ENCODE peak calls at places on chromosomes 3 and 15, in eight cellular contexts. S, V, P, D, Z, R, F and Y are unnamed samples. For H3K4me1, the result is how much of the 10 kb centered on the place peaks cover.

GRCh38 chr3:52483577-52484495 is 11.3 kb upstream of the STAB1 start:
- DNase-seq in S (no peak), V (no peak), P (no peak), D (no peak), Z (no peak), R (no peak), F (peak), Y (no peak)

GRCh38 chr3:24832878-24833277 is 338.2 kb upstream of the THRB start:
- DNase-seq in S (no peak), V (no peak), P (no peak), D (no peak), Z (no peak), R (no peak), F (no peak), Y (no peak)

GRCh38 chr15:57550640-57551039 is 41.1 kb upstream of the MYZAP start:
- DNase-seq in S (no peak), V (no peak), P (no peak), D (no peak), Z (peak), R (peak), F (peak), Y (no peak)

GRCh38 chr3:12400795-12401194 is 83.5 kb upstream of the TSEN2 start:
- DNase-seq in S (no peak), V (no peak), P (no peak), D (no peak), Z (no peak), R (no peak), F (no peak), Y (no peak)

GRCh38 chr3:196737655-196738054 is 2.0 kb upstream of the PAK2 start:
- DNase-seq in S (no peak), V (no peak), P (no peak), D (no peak), Z (no peak), R (no peak), F (no peak), Y (no peak)

GRCh38 chr3:142779591-142779990 is 55.8 kb downstream of the TRPC1 start:
- DNase-seq in S (no peak), V (no peak), P (no peak), D (no peak), Z (no peak), R (no peak), F (no peak), Y (no peak)

GRCh38 chr3:55558316-55558715 is 71.2 kb upstream of the WNT5A start:
- DNase-seq in S (no peak), V (no peak), P (no peak), D (no peak), Z (no peak), R (no peak), F (no peak), Y (no peak)

GRCh38 chr3:193895409-193895808 is 240.5 kb upstream of the HES1 start:
- DNase-seq in S (no peak), V (no peak), P (no peak), D (no peak), Z (no peak), R (no peak), F (no peak), Y (no peak)

GRCh38 chr15:52780172-52780980 is 9.8 kb downstream of the ONECUT1 start:
- DNase-seq in S (no peak), V (peak), P (peak), D (peak), Z (peak), R (peak), F (peak), Y (peak)

GRCh38 chr3:141240290-141241247 is 8.9 kb downstream of the PXYLP1 start:
- DNase-seq in S (no peak), V (no peak), P (no peak), D (no peak), Z (no peak), R (no peak), F (no peak), Y (no peak)

GRCh38 chr3:111538111-111538510 is 3.9 kb upstream of the CD96 start:
- DNase-seq in S (no peak), V (no peak), P (no peak), D (no peak), Z (no peak), R (no peak), F (no peak), Y (no peak)

GRCh38 chr15:62528505-62528904 is 363.4 kb upstream of the C2CD4B start:
- DNase-seq in S (no peak), V (no peak), P (no peak), D (no peak), Z (no peak), R (no peak), F (no peak), Y (no peak)

GRCh38 chr3:121989943-121990342 is 32.1 kb downstream of the ILDR1 start:
- DNase-seq in S (no peak), V (no peak), P (peak), D (no peak), Z (no peak), R (no peak), F (no peak), Y (peak)

GRCh38 chr3:143885803-143886427 is 37.6 kb upstream of the SLC9A9 start:
- DNase-seq in S (no peak), V (peak), P (peak), D (peak), Z (peak), R (peak), F (no peak), Y (peak)

GRCh38 chr15:29799859-29800258 is 22.4 kb downstream of the TJP1 start:
- DNase-seq in S (no peak), V (no peak), P (no peak), D (no peak), Z (no peak), R (no peak), F (no peak), Y (no peak)

GRCh38 chr3:109152326-109152725 is 15.8 kb downstream of the C3orf85 start:
- DNase-seq in S (no peak), V (no peak), P (no peak), D (no peak), Z (no peak), R (no peak), F (no peak), Y (no peak)

GRCh38 chr3:127652246-127652995 is 20.3 kb upstream of the ABTB1 start:
- DNase-seq in S (peak), V (peak), P (peak), D (peak), Z (peak), R (peak), F (peak), Y (peak)

GRCh38 chr3:44890258-44890657 is 15.8 kb downstream of the TGM4 start:
- DNase-seq in S (no peak), V (no peak), P (no peak), D (no peak), Z (no peak), R (no peak), F (no peak), Y (peak)

GRCh38 chr3:73380735-73381532 is 243.8 kb downstream of the PDZRN3 start:
- DNase-seq in S (no peak), V (no peak), P (no peak), D (no peak), Z (no peak), R (no peak), F (no peak), Y (no peak)

GRCh38 chr3:112101946-112102345 is 15.8 kb downstream of the C3orf52 start:
- DNase-seq in S (no peak), V (no peak), P (no peak), D (no peak), Z (no peak), R (no peak), F (no peak), Y (no peak)

GRCh38 chr15:96332854-96333193 is 2.3 kb downstream of the NR2F2 start:
- DNase-seq in S (no peak), V (no peak), P (no peak), D (no peak), Z (no peak), R (no peak), F (no peak), Y (no peak)

GRCh38 chr3:156630081-156630772 is 44.2 kb upstream of the TIPARP start:
- DNase-seq in S (no peak), V (no peak), P (no peak), D (no peak), Z (no peak), R (no peak), F (no peak), Y (peak)

GRCh38 chr15:94843060-94843459 is 611.7 kb downstream of the MCTP2 start:
- DNase-seq in S (no peak), V (no peak), P (no peak), D (no peak), Z (no peak), R (no peak), F (no peak), Y (no peak)

DNA sequence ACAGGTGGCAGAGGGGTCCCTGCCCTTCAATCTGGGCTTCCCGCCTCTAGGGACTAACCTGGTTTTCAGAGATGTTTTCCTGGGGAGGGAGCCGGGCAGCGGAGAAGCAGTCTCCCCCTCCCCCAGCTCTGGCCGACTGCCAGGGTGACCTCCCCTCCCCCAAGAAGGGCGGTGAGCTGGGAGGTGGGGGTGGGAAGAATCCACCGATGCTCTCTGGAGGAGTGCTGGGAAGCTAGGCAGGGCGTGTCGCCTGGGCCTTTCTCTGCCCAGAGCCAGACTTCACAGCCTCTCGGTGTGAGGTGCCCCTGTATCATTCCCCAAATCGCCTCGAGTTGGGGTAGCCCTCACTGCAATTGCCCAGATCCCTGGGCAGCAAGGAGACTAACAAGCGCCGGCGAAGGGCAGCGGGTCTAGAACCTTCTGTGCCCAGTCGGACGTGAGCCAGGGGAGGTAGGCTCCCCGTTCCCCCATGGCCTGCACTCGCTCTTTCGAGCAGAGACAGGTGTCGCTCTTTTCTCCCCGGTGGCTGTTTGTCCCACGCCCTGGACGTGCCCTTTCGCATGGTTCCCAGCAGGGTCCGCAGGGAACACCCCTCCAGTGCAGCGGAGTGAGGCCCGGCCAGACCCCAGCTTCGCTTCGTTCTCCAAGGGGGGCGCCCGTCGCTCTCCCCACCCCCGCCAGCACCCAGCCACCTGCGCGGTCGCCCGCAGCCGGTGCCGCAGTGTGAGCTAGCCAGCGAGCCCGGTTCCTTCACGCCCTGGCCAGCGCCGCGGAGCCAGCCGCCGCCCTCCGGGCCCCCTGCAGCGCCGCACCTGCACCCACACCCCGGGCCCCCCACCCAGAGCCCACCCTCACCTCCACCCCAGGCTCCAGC is 1.1 kb downstream of the RAB6B start:
- DNase-seq in S (no peak), V (peak), P (no peak), D (no peak), Z (peak), R (no peak), F (no peak), Y (peak)
- TF ChIP-seq CTCF in S (no peak), V (no peak), P (no peak), D (no peak), Z (no peak), R (no peak), F (no peak), Y (no peak)

DNA sequence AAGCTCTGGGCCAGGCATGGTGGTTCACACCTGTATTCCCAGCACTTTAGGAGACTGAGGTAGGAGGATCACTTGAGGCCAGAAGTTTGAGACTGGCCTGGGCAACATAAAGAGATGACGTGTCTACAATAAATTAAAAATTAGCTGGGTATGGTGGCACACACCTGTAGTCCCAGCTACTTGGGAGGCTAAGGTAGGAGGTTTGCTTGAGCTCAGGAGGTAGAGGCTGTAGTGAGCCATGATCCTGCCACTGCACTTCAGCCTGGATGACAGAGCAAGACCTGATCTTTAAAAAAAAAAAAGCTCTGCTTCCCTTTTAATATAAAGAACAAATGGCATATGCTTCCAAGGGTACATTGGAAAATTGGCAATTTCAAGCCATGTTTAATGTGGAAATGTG is 46.7 kb downstream of the FNDC3B start:
- DNase-seq in S (no peak), V (no peak), P (no peak), D (no peak), Z (no peak), R (no peak), F (no peak), Y (no peak)
- H3K4me1 ChIP-seq in S (under half), V (under half), P (half or more), D (half or more), Z (half or more), R (under half), F (under half), Y (under half)

GRCh38 chr15:50182233-50183013 is 427 bp downstream of the SLC27A2 start:
- DNase-seq in S (no peak), V (no peak), P (no peak), D (peak), Z (peak), R (peak), F (peak), Y (peak)

GRCh38 chr15:50180578-50180977 is 1.4 kb upstream of the SLC27A2 start:
- DNase-seq in S (no peak), V (no peak), P (no peak), D (no peak), Z (no peak), R (no peak), F (no peak), Y (no peak)

GRCh38 chr15:50183112-50183794 is 1.3 kb downstream of the SLC27A2 start:
- DNase-seq in S (no peak), V (peak), P (no peak), D (no peak), Z (no peak), R (no peak), F (no peak), Y (no peak)

GRCh38 chr15:50181206-50181982 is 602 bp upstream of the SLC27A2 start:
- DNase-seq in S (no peak), V (no peak), P (no peak), D (no peak), Z (no peak), R (no peak), F (no peak), Y (no peak)

GRCh38 chr15:50181983-50182232 is at the start of gene SLC27A2:
- DNase-seq in S (no peak), V (peak), P (peak), D (peak), Z (peak), R (peak), F (peak), Y (peak)
- TF ChIP-seq CTCF in S (no peak), V (peak), P (peak), D (peak), Z (peak), R (peak), F (peak), Y (peak)

GRCh38 chr3:136187868-136188267 is 8.3 kb downstream of the MSL2 start:
- DNase-seq in S (no peak), V (no peak), P (no peak), D (no peak), Z (no peak), R (no peak), F (no peak), Y (no peak)
- H3K4me1 ChIP-seq in S (half or more), V (under half), P (under half), D (under half), Z (half or more), R (under half), F (half or more), Y (under half)

DNA sequence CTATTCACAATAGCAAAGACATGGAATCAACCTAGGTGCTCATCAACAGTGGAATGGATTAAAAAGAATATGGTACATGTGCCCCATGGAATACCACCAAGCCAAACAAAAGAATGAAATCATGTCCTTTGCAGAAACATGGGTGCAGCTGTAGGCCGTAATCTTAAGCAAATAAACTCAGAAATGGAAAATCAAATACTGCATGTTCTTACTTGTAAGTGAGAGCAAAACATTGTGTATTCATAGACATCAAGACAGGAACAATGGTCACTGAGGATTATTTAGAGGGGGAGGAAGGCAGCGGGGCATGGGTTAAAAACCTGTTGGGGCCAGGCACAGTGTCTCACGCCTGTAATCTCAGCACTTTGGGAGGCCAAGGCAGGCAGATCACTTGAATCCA is 304.7 kb upstream of the ROBO2 start:
- DNase-seq in S (no peak), V (no peak), P (no peak), D (no peak), Z (peak), R (no peak), F (no peak), Y (no peak)
- TF ChIP-seq CTCF in S (no peak), V (no peak), P (no peak), D (no peak), Z (no peak), R (no peak), F (no peak), Y (no peak)

GRCh38 chr15:31333119-31333518 is 6.5 kb downstream of the KLF13 start:
- DNase-seq in S (no peak), V (no peak), P (no peak), D (no peak), Z (peak), R (peak), F (peak), Y (no peak)
- H3K4me1 ChIP-seq in S (half or more), V (under half), P (under half), D (under half), Z (half or more), R (under half), F (half or more), Y (under half)

DNA sequence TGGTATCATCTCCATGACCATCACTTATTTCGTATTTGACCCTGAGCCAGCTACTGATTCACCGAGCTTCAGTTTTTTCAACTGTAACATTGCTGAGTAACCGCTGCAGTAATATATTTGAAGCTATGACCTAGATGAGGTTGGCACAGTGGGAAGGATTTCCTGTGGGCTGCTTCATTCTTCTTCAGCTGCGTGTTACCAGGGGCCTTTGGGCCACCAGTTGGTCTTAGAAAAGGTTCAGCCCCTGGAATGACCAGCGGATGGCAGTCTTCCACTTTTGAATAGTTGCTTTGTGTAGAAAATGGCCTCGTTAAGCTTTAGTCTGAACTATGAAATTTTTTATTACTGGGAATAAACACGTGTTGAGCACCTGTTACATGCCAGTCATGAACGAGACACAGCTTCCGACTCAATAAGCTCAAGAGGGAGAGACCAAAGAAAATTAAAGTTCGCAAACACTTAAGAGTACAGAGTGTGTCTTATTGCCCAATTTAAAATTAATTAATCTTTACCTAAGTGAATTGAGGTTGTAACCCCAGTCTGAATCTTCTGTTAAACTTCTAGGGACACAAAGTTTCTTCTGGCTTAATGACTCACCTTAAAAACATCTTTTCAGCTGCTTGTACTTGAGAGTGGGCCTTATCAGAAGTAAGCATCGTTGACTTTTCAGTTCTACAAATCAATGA is 57.6 kb upstream of the NR2E3 start:
- DNase-seq in S (peak), V (no peak), P (peak), D (peak), Z (peak), R (peak), F (no peak), Y (peak)
- TF ChIP-seq CTCF in S (peak), V (peak), P (peak), D (peak), Z (peak), R (no peak), F (peak), Y (peak)